ENCODE peak calls at places on chromosomes 11 and 22, in four cellular contexts. One of them, this sample, is unnamed.

GRCh38 chr11:3136542-3137455 is 28.3 kb downstream of the OSBPL5 start:
- DNase-seq in K562: no peak
- DNase-seq in spleen: peak; percentile 78
- DNase-seq in NB4: peak; percentile 95
- DNase-seq in this sample: no peak

GRCh38 chr22:36644333-36644757 is 59.2 kb downstream of the CACNG2 start:
- DNase-seq in NB4: peak; percentile 71
- DNase-seq in spleen: no peak
- DNase-seq in K562: peak; percentile 48
- DNase-seq in this sample: no peak

GRCh38 chr11:57332694-57333440 is 2.8 kb downstream of the SSRP1 start:
- DNase-seq in spleen: no peak
- DNase-seq in K562: no peak
- DNase-seq in NB4: no peak
- DNase-seq in this sample: no peak

GRCh38 chr11:44963071-44963575 is 12.4 kb upstream of the TP53I11 start:
- DNase-seq in spleen: no peak
- DNase-seq in K562: no peak
- DNase-seq in NB4: no peak
- DNase-seq in this sample: no peak

GRCh38 chr11:71449596-71449995 is 1.4 kb upstream of the DHCR7 start:
- DNase-seq in NB4: no peak
- DNase-seq in K562: no peak
- DNase-seq in spleen: no peak
- DNase-seq in this sample: no peak

GRCh38 chr11:35373284-35373933 is 45.9 kb downstream of the SLC1A2 start:
- DNase-seq in spleen: no peak
- DNase-seq in K562: no peak
- DNase-seq in NB4: no peak
- DNase-seq in this sample: no peak

GRCh38 chr22:48835857-48836672 is 991.6 kb downstream of the BRD1 start:
- DNase-seq in NB4: no peak
- DNase-seq in spleen: peak; percentile 54
- DNase-seq in K562: no peak
- DNase-seq in this sample: no peak

GRCh38 chr11:1017269-1018005 is 19.1 kb downstream of the MUC6 start:
- DNase-seq in spleen: no peak
- DNase-seq in NB4: no peak
- DNase-seq in K562: no peak
- DNase-seq in this sample: no peak

GRCh38 chr11:112364962-112365481 is 104.4 kb upstream of the PLET1 start:
- DNase-seq in K562: no peak
- DNase-seq in spleen: no peak
- DNase-seq in NB4: no peak
- DNase-seq in this sample: peak; percentile 48

GRCh38 chr22:45251828-45252227 is 11.1 kb upstream of the KIAA0930 start:
- DNase-seq in NB4: no peak
- DNase-seq in K562: no peak
- DNase-seq in spleen: no peak
- DNase-seq in this sample: no peak

GRCh38 chr11:133978816-133979215 is 22.0 kb upstream of the IGSF9B start:
- DNase-seq in NB4: no peak
- DNase-seq in K562: no peak
- DNase-seq in spleen: no peak
- DNase-seq in this sample: no peak

GRCh38 chr11:116042125-116042524 is 537.9 kb upstream of the CADM1 start:
- DNase-seq in NB4: no peak
- DNase-seq in spleen: no peak
- DNase-seq in K562: no peak
- DNase-seq in this sample: no peak

GRCh38 chr11:75760710-75761493 is 7.7 kb upstream of the DGAT2 start:
- DNase-seq in NB4: peak; percentile 67
- DNase-seq in spleen: no peak
- DNase-seq in K562: no peak
- DNase-seq in this sample: no peak

GRCh38 chr22:39833610-39834009 is 60.0 kb downstream of the ENTHD1 start:
- DNase-seq in K562: no peak
- DNase-seq in NB4: no peak
- DNase-seq in spleen: no peak
- DNase-seq in this sample: no peak

GRCh38 chr11:69156673-69157155 is 979 bp downstream of the SMIM38 start:
- DNase-seq in NB4: no peak
- DNase-seq in spleen: peak; percentile 51
- DNase-seq in K562: no peak
- DNase-seq in this sample: no peak

GRCh38 chr11:62137276-62137861 is 13.6 kb downstream of the INCENP start:
- DNase-seq in spleen: no peak
- DNase-seq in K562: no peak
- DNase-seq in NB4: no peak
- DNase-seq in this sample: peak; percentile 67

GRCh38 chr22:23067691-23068090 is 2.6 kb upstream of the GNAZ start:
- DNase-seq in K562: peak; percentile 44
- DNase-seq in spleen: peak; percentile 20
- DNase-seq in NB4: no peak
- DNase-seq in this sample: no peak

GRCh38 chr11:84291996-84292395 is 1005.8 kb upstream of the CCDC90B start:
- DNase-seq in spleen: no peak
- DNase-seq in K562: no peak
- DNase-seq in NB4: no peak
- DNase-seq in this sample: no peak

GRCh38 chr11:76008474-76008873 is 193.5 kb downstream of the UVRAG start:
- DNase-seq in K562: no peak
- DNase-seq in spleen: no peak
- DNase-seq in NB4: no peak
- DNase-seq in this sample: no peak

GRCh38 chr11:18633256-18634139 is 644 bp downstream of the SPTY2D1 start:
- DNase-seq in NB4: peak; percentile 37
- DNase-seq in spleen: no peak
- DNase-seq in K562: no peak
- DNase-seq in this sample: peak; percentile 39

GRCh38 chr11:19422257-19422656 is 181.5 kb upstream of the E2F8 start:
- DNase-seq in K562: no peak
- DNase-seq in NB4: no peak
- DNase-seq in spleen: no peak
- DNase-seq in this sample: no peak

GRCh38 chr11:57301711-57302423 is 22.9 kb downstream of the TNKS1BP1 start:
- DNase-seq in K562: no peak
- DNase-seq in NB4: no peak
- DNase-seq in spleen: no peak
- DNase-seq in this sample: peak; percentile 82

GRCh38 chr22:45682069-45682468 is 10.4 kb downstream of the ATXN10 start:
- DNase-seq in K562: no peak
- DNase-seq in spleen: no peak
- DNase-seq in NB4: peak; percentile 40
- DNase-seq in this sample: no peak

GRCh38 chr22:31272522-31273446 is 19.5 kb downstream of the PIK3IP1 start:
- DNase-seq in NB4: peak; percentile 68
- DNase-seq in spleen: no peak
- DNase-seq in K562: peak; percentile 26
- DNase-seq in this sample: no peak

GRCh38 chr11:123567466-123567865 is 87.0 kb downstream of the SCN3B start:
- DNase-seq in NB4: no peak
- DNase-seq in spleen: no peak
- DNase-seq in K562: no peak
- DNase-seq in this sample: no peak

GRCh38 chr22:35938226-35938625 is 90.4 kb downstream of the RBFOX2 start:
- DNase-seq in K562: no peak
- DNase-seq in NB4: no peak
- DNase-seq in spleen: no peak
- DNase-seq in this sample: no peak

GRCh38 chr11:95087171-95087570 is 2.5 kb upstream of the ENDOD1 start:
- DNase-seq in NB4: no peak
- DNase-seq in K562: no peak
- DNase-seq in spleen: no peak
- DNase-seq in this sample: no peak

GRCh38 chr11:110716361-110716760 is 4.1 kb upstream of the ARHGAP20 start:
- DNase-seq in spleen: no peak
- DNase-seq in NB4: no peak
- DNase-seq in K562: no peak
- DNase-seq in this sample: no peak

GRCh38 chr11:67615455-67616430 is 9.0 kb downstream of the NDUFV1 start:
- DNase-seq in spleen: peak; percentile 85
- DNase-seq in K562: peak; percentile 49
- DNase-seq in NB4: peak; percentile 70
- DNase-seq in this sample: no peak

GRCh38 chr11:76673164-76674142 is 2.9 kb upstream of the LRRC32 start:
- DNase-seq in spleen: no peak
- DNase-seq in NB4: no peak
- DNase-seq in K562: no peak
- DNase-seq in this sample: no peak

GRCh38 chr11:76424379-76424778 is 20.4 kb upstream of the EMSY start:
- DNase-seq in K562: no peak
- DNase-seq in NB4: no peak
- DNase-seq in spleen: no peak
- DNase-seq in this sample: no peak

GRCh38 chr22:45960477-45961386 is 16.2 kb downstream of the WNT7B start:
- DNase-seq in NB4: no peak
- DNase-seq in K562: no peak
- DNase-seq in spleen: no peak
- DNase-seq in this sample: no peak

GRCh38 chr22:46220921-46221320 is 29.2 kb downstream of the CDPF1 start:
- DNase-seq in K562: no peak
- DNase-seq in NB4: peak; percentile 60
- DNase-seq in spleen: no peak
- DNase-seq in this sample: no peak

GRCh38 chr22:46942816-46943783 is 180.7 kb downstream of the TBC1D22A start:
- DNase-seq in spleen: peak; percentile 83
- DNase-seq in NB4: no peak
- DNase-seq in K562: no peak
- DNase-seq in this sample: no peak

DNA sequence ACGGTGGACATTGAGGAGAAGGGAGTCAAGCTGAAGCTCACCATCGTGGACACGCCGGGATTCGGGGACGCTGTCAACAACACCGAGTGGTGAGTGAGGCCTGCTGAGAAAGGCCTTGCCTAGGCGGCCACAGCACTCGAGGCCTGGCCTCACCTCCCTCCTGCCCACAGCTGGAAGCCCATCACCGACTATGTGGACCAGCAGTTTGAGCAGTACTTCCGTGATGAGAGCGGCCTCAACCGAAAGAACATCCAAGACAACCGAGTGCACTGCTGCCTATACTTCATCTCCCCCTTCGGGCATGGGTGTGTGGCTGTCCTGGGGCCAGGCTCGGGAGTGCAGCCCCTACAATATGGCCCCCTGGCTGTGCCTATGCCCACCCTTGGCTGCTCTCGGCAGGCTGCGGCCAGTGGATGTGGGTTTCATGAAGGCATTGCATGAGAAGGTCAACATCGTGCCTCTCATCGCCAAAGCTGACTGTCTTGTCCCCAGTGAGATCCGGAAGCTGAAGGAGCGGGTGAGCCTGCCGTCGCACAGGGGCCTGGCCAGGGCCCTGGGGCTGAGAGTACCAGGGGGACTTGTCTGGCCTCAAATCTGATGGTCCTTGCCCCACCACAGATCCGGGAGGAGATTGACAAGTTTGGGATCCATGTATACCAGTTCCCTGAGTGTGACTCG is 3.0 kb upstream of the GP1BB start:
- DNase-seq in spleen: no peak
- DNase-seq in K562: no peak
- DNase-seq in NB4: no peak
- DNase-seq in this sample: no peak
- H3K4me3 ChIP-seq in spleen: no peak overlapping the region
- H3K4me3 ChIP-seq in K562: no peak overlapping the region
- H3K4me3 ChIP-seq in NB4: no peak overlapping the region
- H3K4me3 ChIP-seq in this sample: no peak overlapping the region

GRCh38 chr22:38506118-38506962 is at the start of gene DDX17:
- DNase-seq in K562: peak; percentile 77
- DNase-seq in NB4: peak; percentile 94
- DNase-seq in spleen: peak; percentile 97
- DNase-seq in this sample: peak; percentile 97
- TF ChIP-seq POLR2A in K562: peak; percentile 87
- TF ChIP-seq POLR2A in NB4: peak; percentile 65
- TF ChIP-seq POLR2A in spleen: no peak
- TF ChIP-seq POLR2A in this sample: peak; percentile 74

DNA sequence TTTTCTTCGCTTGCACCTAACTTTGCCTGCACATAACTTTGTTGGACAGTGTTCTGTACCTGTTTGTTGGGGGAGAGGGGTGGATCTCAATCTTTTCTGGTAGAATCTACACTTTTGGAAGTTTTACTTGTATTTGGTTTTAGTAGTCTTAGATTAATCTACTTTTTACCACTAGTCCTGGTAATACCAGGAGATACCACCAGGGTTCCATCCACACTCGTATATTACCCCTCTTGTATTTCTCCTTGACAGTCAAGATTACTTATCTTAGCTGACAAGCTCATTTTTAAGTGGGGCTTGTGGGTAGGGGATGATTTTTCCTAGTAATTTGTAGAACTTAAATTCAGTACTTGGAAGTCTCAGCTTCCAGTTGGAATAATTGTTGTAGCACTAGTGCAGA is 37.3 kb upstream of the TECTA start:
- DNase-seq in K562: peak; percentile 17
- DNase-seq in NB4: peak; percentile 7
- DNase-seq in spleen: no peak
- DNase-seq in this sample: no peak
- TF ChIP-seq CTCF in K562: peak; percentile 24
- TF ChIP-seq CTCF in NB4: peak; percentile 11
- TF ChIP-seq CTCF in spleen: peak; percentile 26
- TF ChIP-seq CTCF in this sample: no peak

GRCh38 chr11:26909429-26910009 is 84.4 kb upstream of the FIBIN start:
- DNase-seq in NB4: no peak
- DNase-seq in K562: no peak
- DNase-seq in spleen: no peak
- DNase-seq in this sample: no peak

GRCh38 chr11:26910192-26910591 is 83.7 kb upstream of the FIBIN start:
- DNase-seq in K562: no peak
- DNase-seq in spleen: no peak
- DNase-seq in NB4: no peak
- DNase-seq in this sample: no peak

GRCh38 chr11:26916805-26917204 is 77.1 kb upstream of the FIBIN start:
- DNase-seq in NB4: no peak
- DNase-seq in spleen: no peak
- DNase-seq in K562: no peak
- DNase-seq in this sample: no peak

GRCh38 chr11:26914968-26915367 is 78.9 kb upstream of the FIBIN start:
- DNase-seq in NB4: no peak
- DNase-seq in spleen: no peak
- DNase-seq in K562: no peak
- DNase-seq in this sample: no peak
- H3K4me3 ChIP-seq in NB4: no peak overlapping the region
- H3K4me3 ChIP-seq in spleen: no peak overlapping the region
- H3K4me3 ChIP-seq in K562: no peak overlapping the region
- H3K4me3 ChIP-seq in this sample: no peak overlapping the region